ENCODE peak calls at places on chromosomes 11 and 22, in nine cellular contexts. J is brain microvascular endothelial cell, M is stomach, L is fibroblast of the aortic adventitia, V is neural crest cell, R is HFFc6, U is fibroblast of pulmonary artery, D is mammary epithelial cell, S is AG10803. Y is an unnamed sample.

GRCh38 chr22:50587407-50587806 is 4.8 kb upstream of the CHKB start:
- DNase-seq in R (no peak), L (no peak), J (no peak), M (no peak), U (no peak), V (no peak), S (no peak), D (no peak), Y (no peak)

GRCh38 chr11:94563848-94564442 is 3.2 kb upstream of the PIWIL4 start:
- DNase-seq in R (no peak), D (no peak), J (no peak), S (no peak), L (no peak), U (no peak), V (no peak), M (no peak), Y (no peak)

GRCh38 chr11:94199367-94200130 is 70.9 kb downstream of the PANX1 start:
- DNase-seq in U (no peak), M (no peak), S (peak), L (peak), J (no peak), R (no peak), V (no peak), D (no peak), Y (no peak)

GRCh38 chr11:2521681-2522630 is 77.1 kb downstream of the KCNQ1 start:
- DNase-seq in R (no peak), V (no peak), S (no peak), L (no peak), U (no peak), M (peak), J (no peak), D (no peak), Y (no peak)

GRCh38 chr11:97883086-97883485 is 1137.7 kb upstream of the CNTN5 start:
- DNase-seq in U (peak), D (no peak), S (no peak), J (no peak), M (no peak), V (no peak), R (no peak), L (peak), Y (no peak)

GRCh38 chr11:102530558-102530957 is at the start of gene MMP7:
- DNase-seq in D (peak), J (peak), S (peak), R (peak), M (no peak), L (peak), V (no peak), U (peak), Y (no peak)

GRCh38 chr11:134995746-134996145 is 583.7 kb upstream of the B3GAT1 start:
- DNase-seq in L (no peak), M (no peak), D (no peak), R (no peak), S (peak), U (no peak), V (no peak), J (no peak), Y (no peak)

GRCh38 chr11:3614742-3615171 is 27.0 kb downstream of the ART5 start:
- DNase-seq in D (peak), J (no peak), U (no peak), L (no peak), V (no peak), S (peak), M (no peak), R (no peak), Y (no peak)

GRCh38 chr11:59754859-59755700 is at the start of gene STX3:
- DNase-seq in L (peak), R (peak), S (peak), V (peak), J (peak), M (peak), D (peak), U (peak), Y (peak)

GRCh38 chr11:1309498-1310314 is at the start of gene TOLLIP:
- DNase-seq in M (peak), S (peak), J (peak), L (peak), U (peak), R (peak), D (peak), V (peak), Y (peak)

GRCh38 chr11:1307998-1308744 is 1.3 kb downstream of the TOLLIP start:
- DNase-seq in D (peak), R (no peak), M (peak), L (peak), S (peak), J (no peak), U (no peak), V (no peak), Y (no peak)

GRCh38 chr11:1307163-1307870 is 2.1 kb downstream of the TOLLIP start:
- DNase-seq in L (no peak), R (no peak), D (peak), J (no peak), S (no peak), U (no peak), M (no peak), V (no peak), Y (no peak)

GRCh38 chr11:1310315-1310687 is 869 bp upstream of the TOLLIP start:
- DNase-seq in V (no peak), R (no peak), J (no peak), L (peak), S (no peak), U (no peak), D (no peak), M (no peak), Y (no peak)

DNA sequence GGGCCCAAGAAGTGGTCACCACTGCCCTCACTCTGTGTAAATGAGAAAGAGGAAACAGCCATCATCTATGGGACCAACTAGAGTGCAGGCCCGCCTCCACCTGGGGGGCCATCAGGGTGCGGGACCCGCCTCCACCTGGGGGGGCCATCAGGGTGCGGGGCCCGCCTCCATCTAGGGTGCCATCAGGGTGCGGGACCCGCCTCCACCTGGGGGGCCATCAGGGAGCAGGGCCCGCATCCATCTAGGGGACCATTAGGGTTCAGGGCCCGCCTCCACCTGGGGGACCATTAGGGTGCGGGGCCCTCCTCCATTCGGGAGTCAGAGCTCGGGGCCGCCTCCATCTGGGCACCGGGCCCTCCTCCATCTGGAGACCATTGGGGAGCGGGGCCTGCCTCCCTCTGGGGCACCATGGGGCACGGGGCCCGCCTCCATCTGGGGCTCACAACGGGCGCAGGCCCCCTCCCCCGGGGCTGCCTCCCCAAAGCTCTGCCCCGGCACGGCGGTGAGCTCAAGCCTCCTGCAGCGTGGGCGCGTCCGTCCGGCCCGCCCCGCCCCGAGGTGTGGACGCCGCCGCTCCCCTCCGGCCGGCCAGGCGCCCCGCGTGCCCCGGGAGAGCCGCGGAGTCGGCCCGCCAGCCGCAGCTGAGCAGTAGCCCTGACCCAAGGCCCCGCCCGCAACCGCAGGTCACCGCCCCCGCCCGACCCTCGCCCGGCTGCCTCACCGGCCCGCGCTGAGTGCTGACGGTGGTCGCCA is 511 bp downstream of the TOLLIP start:
- DNase-seq in U (no peak), L (peak), J (no peak), V (no peak), S (no peak), R (no peak), M (no peak), D (no peak), Y (no peak)
- TF ChIP-seq CTCF in U (no peak), L (no peak), J (no peak), V (no peak), S (no peak), R (no peak), M (no peak), D (no peak), Y (no peak)

GRCh38 chr11:74650498-74650897 is 58.1 kb downstream of the POLD3 start:
- DNase-seq in J (no peak), L (peak), M (no peak), U (peak), R (no peak), V (no peak), D (no peak), S (peak), Y (no peak)
- TF ChIP-seq CTCF in J (no peak), L (no peak), M (no peak), U (no peak), R (no peak), V (no peak), D (no peak), S (no peak), Y (no peak)

GRCh38 chr11:13354335-13354734 is 76.7 kb downstream of the BMAL1 start:
- DNase-seq in R (peak), L (no peak), J (no peak), D (no peak), M (no peak), V (no peak), U (peak), S (peak), Y (no peak)

GRCh38 chr11:13352711-13353110 is 75.1 kb downstream of the BMAL1 start:
- DNase-seq in M (no peak), D (no peak), V (no peak), L (no peak), J (no peak), R (no peak), S (no peak), U (no peak), Y (no peak)

GRCh38 chr11:13358871-13359270 is 81.3 kb downstream of the BMAL1 start:
- DNase-seq in S (peak), J (peak), L (no peak), M (no peak), V (no peak), U (no peak), D (no peak), R (peak), Y (no peak)

GRCh38 chr11:13355191-13355590 is 77.6 kb downstream of the BMAL1 start:
- DNase-seq in J (no peak), D (no peak), M (no peak), V (no peak), S (no peak), R (no peak), L (no peak), U (no peak), Y (no peak)

DNA sequence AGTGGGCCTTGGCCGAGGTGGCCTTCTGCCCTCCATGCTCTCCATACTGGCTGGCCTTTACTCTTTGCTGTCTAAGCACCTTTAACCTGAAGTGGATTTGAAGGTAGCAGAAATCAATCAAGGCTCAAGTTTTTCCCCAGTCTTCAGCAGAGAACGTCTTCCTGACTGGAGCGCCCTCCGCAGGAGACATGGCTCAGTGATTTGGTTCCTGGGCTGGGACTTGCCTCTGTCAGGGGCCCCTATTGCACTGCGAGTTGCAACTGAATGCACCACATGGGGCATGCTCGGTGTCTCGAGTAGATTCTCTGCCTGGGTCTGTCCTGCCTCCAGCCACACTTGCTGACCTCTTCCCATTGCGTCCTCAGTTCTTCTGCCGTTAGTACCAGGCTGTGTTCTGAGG is 79.6 kb downstream of the BMAL1 start:
- DNase-seq in R (no peak), U (no peak), D (no peak), V (no peak), S (no peak), M (no peak), J (no peak), L (no peak), Y (no peak)
- TF ChIP-seq CTCF in R (peak), U (no peak), D (no peak), V (no peak), S (no peak), M (no peak), J (no peak), L (no peak), Y (no peak)

DNA sequence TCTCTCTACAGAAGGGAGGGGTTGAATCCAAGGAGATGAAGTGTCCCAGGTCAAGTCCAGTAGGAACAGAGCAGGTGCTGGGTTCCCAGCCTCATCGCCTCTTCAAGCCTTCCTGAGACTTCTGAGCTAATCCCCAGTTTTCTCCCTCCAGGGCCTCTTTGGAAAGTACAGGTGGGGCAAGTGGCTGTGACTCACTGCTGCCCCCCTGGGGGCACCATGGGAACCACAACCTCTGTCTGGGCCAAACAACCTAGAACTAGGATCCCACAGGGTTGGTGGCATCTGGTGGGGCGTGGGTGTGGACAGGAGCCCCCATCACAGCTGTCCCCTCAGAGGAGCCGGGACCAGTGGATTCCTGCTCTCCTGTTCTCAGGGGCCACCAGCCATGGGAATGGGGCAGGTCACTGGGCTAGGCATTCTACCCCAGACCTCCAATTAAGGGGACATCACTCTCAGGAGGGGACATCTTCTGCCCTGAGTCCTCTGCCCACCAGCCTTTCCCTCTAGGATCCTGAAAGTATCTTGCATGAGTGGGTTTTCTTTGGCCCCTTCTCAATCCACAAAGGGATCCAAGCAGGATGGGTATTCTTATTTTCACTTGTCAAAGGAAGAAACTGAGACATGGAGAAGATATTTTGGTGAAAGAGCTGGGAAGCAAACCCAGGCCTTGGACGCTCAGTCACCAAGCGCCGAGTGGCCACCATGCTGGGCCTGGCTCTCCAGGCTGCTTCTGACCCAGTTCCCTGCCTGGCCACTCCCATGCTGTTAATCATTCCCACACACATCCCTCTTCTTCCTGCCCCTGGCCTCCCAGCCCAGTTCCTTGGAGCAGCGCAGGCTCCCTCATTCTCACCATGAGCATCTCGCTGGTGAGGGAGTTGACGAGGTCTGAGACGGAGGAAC is 23.8 kb downstream of the LRRC10B start:
- DNase-seq in U (peak), D (peak), M (peak), J (no peak), S (no peak), L (peak), R (no peak), V (peak), Y (peak)
- TF ChIP-seq CTCF in U (peak), D (peak), M (no peak), J (peak), S (peak), L (peak), R (peak), V (peak), Y (peak)

GRCh38 chr11:75577198-75577597 is 15.1 kb downstream of the SERPINH1 start:
- DNase-seq in U (no peak), V (peak), R (peak), J (no peak), D (no peak), M (peak), S (peak), L (no peak), Y (peak)
- TF ChIP-seq CTCF in U (peak), V (peak), R (peak), J (peak), D (peak), M (no peak), S (peak), L (peak), Y (peak)

DNA sequence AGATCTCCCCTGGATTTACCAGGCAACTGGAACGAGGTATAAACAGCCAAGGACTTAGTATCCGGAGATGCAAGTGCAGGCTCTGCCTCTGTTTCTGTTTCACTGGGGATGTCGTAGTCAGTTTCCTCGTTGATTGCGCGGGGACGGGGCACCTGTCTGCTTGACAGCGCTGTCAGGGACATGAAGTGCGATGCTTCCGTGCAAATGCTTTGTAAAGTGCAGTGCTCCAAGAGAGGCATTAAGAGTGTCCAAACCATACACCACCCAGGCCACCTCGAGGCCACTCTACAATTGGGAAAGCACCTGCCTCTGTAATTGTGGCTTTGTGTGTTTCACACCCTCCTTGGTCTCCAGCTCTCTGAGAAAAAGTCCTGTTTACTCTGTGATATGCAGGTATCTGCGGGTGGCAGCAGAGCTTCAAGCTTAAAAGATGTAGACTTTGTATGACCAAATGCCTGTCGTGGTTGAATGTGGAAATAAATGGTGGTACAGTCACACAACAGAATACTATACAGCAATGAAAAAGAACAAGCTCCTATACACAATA is 18.6 kb upstream of the CD5 start:
- DNase-seq in D (no peak), U (no peak), V (no peak), J (no peak), R (no peak), L (no peak), M (no peak), S (no peak), Y (no peak)
- TF ChIP-seq CTCF in D (no peak), U (no peak), V (no peak), J (no peak), R (no peak), L (no peak), M (no peak), S (no peak), Y (no peak)